ENCODE peak calls at places on chromosome 17, in five cellular contexts. N is astrocyte of the cerebellum, X is osteoblast, C is foreskin fibroblast, E is EH. M is an unnamed sample.

GRCh38 chr17:50627782-50628601 is 6.7 kb upstream of the ABCC3 start:
- DNase-seq in N (no peak), E (no peak), C (no peak), X (peak), M (peak)

GRCh38 chr17:10062757-10063385 is 135.5 kb downstream of the GAS7 start:
- DNase-seq in X (no peak), E (no peak), N (no peak), C (no peak), M (no peak)

GRCh38 chr17:29514792-29515191 is 52.0 kb downstream of the ABHD15 start:
- DNase-seq in X (no peak), N (peak), E (peak), C (no peak), M (no peak)

GRCh38 chr17:78664476-78665384 is 87.5 kb upstream of the DNAH17 start:
- DNase-seq in E (peak), N (no peak), C (no peak), X (no peak), M (peak)

GRCh38 chr17:49996495-49997255 is 1.7 kb upstream of the DLX3 start:
- DNase-seq in N (no peak), X (peak), C (no peak), E (peak), M (peak)

GRCh38 chr17:57468932-57469775 is 212.8 kb downstream of the MSI2 start:
- DNase-seq in E (no peak), N (no peak), X (peak), C (no peak), M (no peak)

GRCh38 chr17:51507444-51507843 is 247.1 kb downstream of the UTP18 start:
- DNase-seq in C (no peak), N (no peak), E (no peak), X (no peak), M (no peak)

GRCh38 chr17:39239640-39240314 is 14.0 kb upstream of the STAC2 start:
- DNase-seq in E (no peak), N (no peak), C (no peak), X (peak), M (peak)

GRCh38 chr17:64196626-64197025 is 66.4 kb downstream of the TEX2 start:
- DNase-seq in X (peak), E (peak), C (peak), N (peak), M (no peak)

GRCh38 chr17:12522743-12523181 is 142.9 kb upstream of the MYOCD start:
- DNase-seq in X (peak), C (peak), N (peak), E (peak), M (no peak)

GRCh38 chr17:65515959-65516948 is 45.2 kb downstream of the AXIN2 start:
- DNase-seq in E (peak), C (peak), N (peak), X (no peak), M (peak)

GRCh38 chr17:51682115-51682514 is 421.8 kb downstream of the UTP18 start:
- DNase-seq in N (no peak), E (no peak), C (no peak), X (no peak), M (no peak)

GRCh38 chr17:32486701-32487459 is at the start of gene CDK5R1:
- DNase-seq in E (peak), N (no peak), X (peak), C (peak), M (peak)

GRCh38 chr17:42598905-42599304 is 10.3 kb downstream of the RETREG3 start:
- DNase-seq in N (no peak), C (no peak), X (peak), E (no peak), M (peak)

GRCh38 chr17:68585643-68586042 is 15.5 kb downstream of the FAM20A start:
- DNase-seq in E (no peak), N (no peak), C (no peak), X (no peak), M (no peak)

GRCh38 chr17:8039611-8040168 is 831 bp downstream of the ALOX15B start:
- DNase-seq in X (peak), N (no peak), C (no peak), E (no peak), M (no peak)

GRCh38 chr17:61426482-61427304 is 25.5 kb upstream of the TBX4 start:
- DNase-seq in X (no peak), N (no peak), E (peak), C (peak), M (no peak)

GRCh38 chr17:83194761-83195329 is 115.4 kb downstream of the METRNL start:
- DNase-seq in N (no peak), X (peak), E (peak), C (no peak), M (no peak)

GRCh38 chr17:78268960-78269892 is 37.8 kb downstream of the TMEM235 start:
- DNase-seq in C (no peak), E (peak), X (peak), N (no peak), M (peak)

GRCh38 chr17:16975266-16975651 is 3.3 kb upstream of the TNFRSF13B start:
- DNase-seq in N (no peak), C (no peak), X (no peak), E (no peak), M (no peak)

GRCh38 chr17:14506364-14506763 is 205.5 kb downstream of the HS3ST3B1 start:
- DNase-seq in C (no peak), E (no peak), X (no peak), N (no peak), M (no peak)

GRCh38 chr17:57861000-57861736 is 11.3 kb upstream of the MRPS23 start:
- DNase-seq in N (peak), C (no peak), X (peak), E (peak), M (no peak)

GRCh38 chr17:82257473-82257872 is 16.0 kb downstream of the CSNK1D start:
- DNase-seq in N (no peak), X (peak), E (peak), C (no peak), M (no peak)

GRCh38 chr17:82300228-82300627 is 17.2 kb downstream of the CD7 start:
- DNase-seq in X (no peak), N (no peak), C (no peak), E (no peak), M (no peak)